ENCODE peak calls at places on chromosome X, in five cellular contexts. S is fibroblast of mammary gland, R is IMR-90, N is HL-60, F is Peyer's patch. B is an unnamed sample.

GRCh38 chrX:20463296-20464075 is 196.8 kb upstream of the RPS6KA3 start:
- DNase-seq in S (no peak), R (no peak), F (no peak), N (no peak), B (no peak)

GRCh38 chrX:150872773-150873336 is 25.6 kb downstream of the CD99L2 start:
- DNase-seq in R (no peak), S (no peak), F (no peak), N (no peak), B (no peak)

GRCh38 chrX:143648705-143649104 is 12.8 kb upstream of the SLITRK4 start:
- DNase-seq in S (no peak), N (no peak), R (no peak), F (no peak), B (no peak)

GRCh38 chrX:9310596-9310995 is 154.3 kb upstream of the TBL1X start:
- DNase-seq in N (no peak), F (no peak), S (peak; percentile 49), R (peak; percentile 70), B (no peak)

GRCh38 chrX:24506082-24506481 is 41.0 kb downstream of the PDK3 start:
- DNase-seq in S (peak; percentile 42), R (peak; percentile 44), N (no peak), F (no peak), B (no peak)

GRCh38 chrX:2898861-2899512 is 30.2 kb downstream of the ARSD start:
- DNase-seq in S (no peak), N (no peak), F (no peak), R (no peak), B (no peak)

GRCh38 chrX:8233091-8233490 is 62.0 kb upstream of the VCX2 start:
- DNase-seq in R (no peak), F (no peak), N (no peak), S (no peak), B (no peak)

GRCh38 chrX:119945481-119945880 is 1.9 kb upstream of the NKAP start:
- DNase-seq in F (no peak), S (no peak), N (no peak), R (no peak), B (no peak)

GRCh38 chrX:51852621-51853020 is 40.8 kb upstream of the MAGED1 start:
- DNase-seq in F (no peak), N (no peak), R (no peak), S (no peak), B (no peak)

GRCh38 chrX:119605398-119605738 is 856 bp downstream of the NKRF start:
- DNase-seq in R (no peak), N (no peak), S (no peak), F (no peak), B (no peak)

GRCh38 chrX:67545772-67546495 is 2.1 kb downstream of the AR start:
- DNase-seq in N (no peak), R (no peak), S (peak; percentile 36), F (no peak), B (no peak)
- H3K4me3 ChIP-seq in N (no peak overlapping the region), R (peak overlapping the region; percentile 38), S (peak overlapping the region; percentile 64), F (peak overlapping the region; percentile 12), B (peak overlapping the region; percentile 70)

DNA sequence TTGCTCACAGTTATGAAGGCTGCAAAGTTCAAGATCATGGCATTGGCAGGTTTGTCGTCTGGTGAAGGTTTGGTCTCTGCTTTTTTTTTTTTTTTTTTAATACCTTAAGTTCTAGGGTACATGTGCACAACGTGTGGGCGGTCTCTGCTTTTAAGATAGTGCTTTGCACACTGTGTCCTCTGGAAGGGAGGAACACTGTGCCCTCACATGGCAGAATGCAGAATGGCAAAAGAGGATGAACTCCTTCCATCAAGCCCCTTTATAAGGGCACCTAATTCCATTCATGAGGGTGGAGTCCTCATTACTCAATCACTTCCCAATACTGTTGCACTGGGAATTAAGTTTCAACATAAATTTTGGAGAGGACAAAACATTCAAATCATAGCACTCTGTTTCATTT is 101.4 kb downstream of the GLRA2 start:
- DNase-seq in N (no peak), R (no peak), F (no peak), S (no peak), B (no peak)
- TF ChIP-seq CTCF in N (no peak), R (no peak), F (no peak), S (no peak), B (no peak)

DNA sequence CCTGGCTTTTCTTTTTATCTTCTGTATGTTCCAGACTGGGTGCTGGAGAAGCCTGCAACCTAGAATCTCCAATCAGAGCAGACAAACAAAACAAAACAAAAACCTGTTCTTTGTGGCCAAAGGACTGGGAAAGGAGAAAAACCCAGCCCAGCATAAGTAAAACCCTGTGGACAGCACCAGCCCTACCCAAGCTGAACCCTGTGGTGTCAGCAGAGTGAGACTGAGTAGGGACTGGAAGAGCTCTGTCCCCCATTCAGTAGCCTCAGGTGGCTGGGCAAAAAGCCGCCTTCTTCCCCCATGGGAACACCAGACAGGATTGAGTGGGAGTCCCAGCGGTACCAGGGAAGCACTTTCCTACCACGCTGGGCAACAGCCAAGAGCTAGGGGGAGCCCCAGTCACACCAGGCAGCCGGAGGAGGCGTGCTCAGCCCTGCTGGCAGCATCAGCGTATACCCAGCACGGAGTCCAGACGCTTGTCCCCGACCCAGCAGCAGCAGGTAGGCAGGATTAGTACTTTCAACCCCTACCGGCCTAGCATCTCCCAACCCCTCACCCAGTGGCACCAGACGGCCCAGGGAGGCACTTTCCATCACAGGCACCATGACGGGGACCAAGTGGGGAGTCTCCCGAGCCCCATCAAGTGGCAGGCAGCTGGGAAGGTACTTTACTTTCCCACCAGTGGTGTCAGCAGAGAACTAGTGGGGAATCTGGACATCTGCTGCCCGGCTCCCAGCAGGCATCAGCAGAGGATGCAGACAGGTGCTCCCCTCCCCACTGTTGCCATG is 8.6 kb upstream of the JADE3 start:
- DNase-seq in R (peak; percentile 70), S (peak; percentile 65), F (peak; percentile 80), N (no peak), B (peak; percentile 24)
- H3K4me3 ChIP-seq in R (peak overlapping the region; percentile 88), S (peak overlapping the region; percentile 47), F (peak overlapping the region; percentile 14), N (peak overlapping the region; percentile 39), B (peak overlapping the region; percentile 37)

DNA sequence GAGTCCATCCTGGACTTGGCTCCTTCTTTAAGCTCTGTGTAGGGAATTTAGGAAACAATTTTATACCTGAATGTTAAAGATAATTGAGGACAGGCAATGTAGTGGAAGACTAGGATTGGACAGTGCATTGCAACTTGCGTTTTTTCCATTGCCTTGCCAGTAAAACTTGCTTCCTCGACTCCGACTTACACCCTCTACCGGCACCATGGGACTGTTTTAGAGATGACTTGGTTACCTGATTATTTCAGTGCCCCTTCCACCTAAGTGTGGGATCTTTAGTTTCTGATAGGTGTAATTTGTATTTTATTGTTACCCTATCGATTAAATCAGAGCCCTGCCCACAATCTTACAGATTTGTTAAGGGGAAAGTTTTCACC is 1.2 kb downstream of the PRPS1 start:
- DNase-seq in R (peak; percentile 36), N (peak; percentile 13), S (peak; percentile 42), F (no peak), B (no peak)
- TF ChIP-seq CTCF in R (peak; percentile 35), N (no peak), S (peak; percentile 38), F (no peak), B (peak; percentile 21)

DNA sequence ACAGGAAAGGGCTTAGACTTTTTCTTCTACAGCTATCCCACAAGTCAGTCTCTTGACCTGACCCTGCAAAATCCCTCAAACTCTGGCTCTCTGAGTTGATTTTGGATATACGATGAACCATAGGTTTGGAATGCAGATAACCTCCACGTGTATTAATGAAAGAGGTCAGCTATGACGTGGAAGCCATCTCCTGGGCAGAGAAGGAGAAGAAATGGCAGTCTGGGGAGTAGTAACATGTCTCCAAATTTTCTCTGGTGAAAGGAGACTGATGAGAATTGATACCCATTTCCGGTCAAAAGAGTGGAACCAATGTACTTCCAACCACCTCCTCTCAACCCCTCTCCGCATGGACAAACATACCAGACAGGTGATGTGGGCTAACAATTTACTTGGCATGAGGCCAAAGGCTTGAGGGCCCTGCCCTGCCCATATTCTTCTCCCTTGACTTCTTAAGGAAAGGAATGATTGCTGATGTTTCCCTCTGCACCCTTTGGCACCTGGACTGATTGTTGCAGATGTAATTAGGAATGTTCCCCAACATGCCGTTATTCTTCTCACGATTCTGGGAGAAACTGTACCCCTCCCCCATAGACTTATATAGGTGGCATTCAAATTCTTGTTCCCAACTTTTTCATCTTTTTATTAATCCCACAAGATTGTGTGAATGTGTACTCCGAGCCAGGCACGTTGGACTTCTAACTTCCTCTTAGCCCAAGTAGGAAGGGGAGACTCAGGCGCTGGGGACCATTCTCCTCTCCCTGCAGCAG is 580 bp upstream of the PLS3 start:
- DNase-seq in R (peak; percentile 75), S (no peak), N (no peak), F (no peak), B (no peak)
- H3K4me3 ChIP-seq in R (peak overlapping the region; percentile 99), S (peak overlapping the region; percentile 67), N (no peak overlapping the region), F (peak overlapping the region; percentile 35), B (peak overlapping the region; percentile 69)

GRCh38 chrX:110155759-110156158 is 152.8 kb downstream of the TMEM164 start:
- DNase-seq in N (no peak), R (no peak), S (no peak), F (no peak), B (no peak)

GRCh38 chrX:110153900-110154299 is 151.0 kb downstream of the TMEM164 start:
- DNase-seq in F (no peak), N (no peak), S (no peak), R (no peak), B (no peak)

GRCh38 chrX:110157444-110157843 is 154.5 kb downstream of the TMEM164 start:
- DNase-seq in F (no peak), S (no peak), N (no peak), R (no peak), B (no peak)

GRCh38 chrX:110159235-110159634 is 156.3 kb downstream of the TMEM164 start:
- DNase-seq in F (no peak), S (no peak), N (no peak), R (no peak), B (no peak)

GRCh38 chrX:110156167-110156754 is 153.3 kb downstream of the TMEM164 start:
- DNase-seq in F (no peak), R (no peak), S (no peak), N (no peak), B (no peak)
- TF ChIP-seq CTCF in F (peak; percentile 48), R (peak; percentile 59), S (peak; percentile 57), N (no peak), B (peak; percentile 21)

DNA sequence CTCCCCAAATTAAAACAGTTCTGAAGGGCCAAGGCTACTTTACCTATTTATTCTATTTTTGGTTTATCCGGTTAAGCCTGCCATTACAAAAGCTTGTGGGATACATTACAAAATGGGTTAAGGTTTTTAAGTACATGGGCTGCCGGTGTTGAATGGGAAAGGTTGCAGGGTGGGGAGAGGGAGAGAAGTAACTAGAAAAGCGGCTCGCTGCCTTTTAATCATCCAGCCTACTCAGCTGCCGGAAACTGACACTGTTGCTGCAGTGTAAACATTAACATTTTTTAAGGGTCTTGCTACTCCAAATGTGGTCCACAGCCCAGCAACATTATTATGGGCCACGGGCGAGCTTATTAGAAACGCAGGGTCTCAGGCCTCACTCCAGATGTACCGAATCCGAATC is 1.5 kb upstream of the IL1RAPL1 start:
- DNase-seq in R (no peak), N (no peak), F (no peak), S (no peak), B (no peak)
- H3K4me3 ChIP-seq in R (peak overlapping the region; percentile 63), N (no peak overlapping the region), F (no peak overlapping the region), S (no peak overlapping the region), B (no peak overlapping the region)